ENCODE peak calls at places on chromosome 3, in four cellular contexts. M, D, Z and G are unnamed samples.

GRCh38 chr3:84444726-84445521 is 513.9 kb upstream of the CADM2 start:
- DNase-seq in D (no peak), Z (no peak), M (no peak), G (no peak)

GRCh38 chr3:39639344-39640236 is 169.8 kb upstream of the MYRIP start:
- DNase-seq in D (peak), M (peak), Z (peak), G (no peak)

GRCh38 chr3:195921334-195921771 is 13.0 kb upstream of the TNK2 start:
- DNase-seq in M (peak), Z (no peak), D (no peak), G (no peak)

GRCh38 chr3:165669967-165670366 is 167.3 kb downstream of the BCHE start:
- DNase-seq in M (no peak), D (no peak), Z (no peak), G (no peak)

GRCh38 chr3:72462611-72463011 is 385.6 kb downstream of the SHQ1 start:
- DNase-seq in D (peak), Z (no peak), M (no peak), G (no peak)

GRCh38 chr3:13882876-13883275 is 3.0 kb upstream of the WNT7A start:
- DNase-seq in D (no peak), Z (no peak), M (no peak), G (no peak)

GRCh38 chr3:51099794-51100542 is 285.1 kb upstream of the MANF start:
- DNase-seq in Z (peak), M (peak), D (peak), G (no peak)

GRCh38 chr3:134852893-134853351 is 57.9 kb downstream of the EPHB1 start:
- DNase-seq in Z (no peak), M (no peak), D (no peak), G (peak)

GRCh38 chr3:46968783-46969428 is 7.6 kb downstream of the CCDC12 start:
- DNase-seq in Z (no peak), D (no peak), M (no peak), G (no peak)

GRCh38 chr3:38359038-38359437 is 12.5 kb downstream of the XYLB start:
- DNase-seq in D (no peak), M (no peak), Z (no peak), G (no peak)

GRCh38 chr3:16253601-16254000 is 11.1 kb downstream of the DPH3 start:
- DNase-seq in M (no peak), D (no peak), Z (no peak), G (no peak)

GRCh38 chr3:194137314-194138097 is 1.6 kb downstream of the HES1 start:
- DNase-seq in M (peak), Z (no peak), D (peak), G (no peak)

GRCh38 chr3:111903067-111903511 is 44.0 kb downstream of the PHLDB2 start:
- DNase-seq in Z (no peak), D (no peak), M (no peak), G (no peak)

GRCh38 chr3:74693216-74693615 is 78.8 kb upstream of the CNTN3 start:
- DNase-seq in Z (no peak), M (no peak), D (no peak), G (no peak)

GRCh38 chr3:137325934-137326333 is 368.2 kb downstream of the IL20RB start:
- DNase-seq in M (no peak), Z (no peak), D (no peak), G (no peak)

GRCh38 chr3:59515936-59516335 is 466.1 kb upstream of the CFAP20DC start:
- DNase-seq in M (no peak), Z (no peak), D (no peak), G (no peak)

GRCh38 chr3:146223401-146224373 is 27.2 kb downstream of the PLSCR4 start:
- DNase-seq in M (no peak), Z (no peak), D (peak), G (no peak)

GRCh38 chr3:32640939-32641725 is 43.9 kb upstream of the CNOT10 start:
- DNase-seq in D (no peak), Z (no peak), M (no peak), G (no peak)

GRCh38 chr3:167067844-167068161 is 312.3 kb downstream of the ZBBX start:
- DNase-seq in M (no peak), Z (no peak), D (no peak), G (no peak)

GRCh38 chr3:167066977-167067843 is 312.9 kb downstream of the ZBBX start:
- DNase-seq in D (no peak), Z (no peak), M (no peak), G (no peak)
- TF ChIP-seq POLR2AphosphoS5 in D (no peak), Z (no peak), M (no peak), G (no peak)

GRCh38 chr3:98901032-98901464 is 447 bp downstream of the DCBLD2 start:
- DNase-seq in D (peak), M (peak), Z (peak), G (no peak)
- TF ChIP-seq CBX5 in D (no peak), M (no peak), Z (no peak), G (no peak)

GRCh38 chr3:169146112-169146665 is 517.3 kb downstream of the MECOM start:
- DNase-seq in Z (no peak), D (no peak), M (peak), G (no peak)
- TF ChIP-seq POLR2AphosphoS5 in Z (no peak), D (no peak), M (peak), G (no peak)

GRCh38 chr3:178297732-178298131 is 238.5 kb upstream of the KCNMB2 start:
- DNase-seq in M (no peak), Z (no peak), D (no peak), G (no peak)
- TF ChIP-seq CBX5 in M (no peak), Z (no peak), D (no peak), G (no peak)

DNA sequence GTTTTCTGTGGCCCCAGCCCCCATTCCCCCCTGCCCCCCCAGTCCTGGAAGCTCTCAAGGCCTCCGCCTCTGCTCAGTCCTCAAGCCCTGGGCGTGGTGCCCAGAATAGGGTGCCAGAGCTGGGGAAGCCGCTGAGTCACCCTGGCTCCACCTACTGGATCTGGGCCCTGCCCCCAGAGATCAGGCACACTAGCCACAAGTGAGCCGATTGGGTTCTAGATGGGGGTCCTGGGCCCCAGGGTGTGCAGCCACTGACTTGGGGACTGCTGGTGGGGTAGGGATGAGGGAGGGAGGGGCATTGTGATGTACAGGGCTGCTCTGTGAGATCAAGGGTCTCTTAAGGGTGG is 5.7 kb downstream of the EIF4G1 start:
- DNase-seq in D (peak), Z (no peak), M (peak), G (no peak)
- TF ChIP-seq POLR2AphosphoS5 in D (no peak), Z (no peak), M (no peak), G (no peak)